ENCODE peak calls at places on chromosomes 13 and 19, in five cellular contexts. F is foreskin fibroblast, U is coronary artery, S is fibroblast of lung, T is tibial artery. C is an unnamed sample.

GRCh38 chr19:29881386-29881785 is 60.7 kb upstream of the URI1 start:
- DNase-seq in S (no peak), F (peak), U (no peak), T (no peak), C (no peak)

GRCh38 chr13:101179021-101179420 is 237.3 kb downstream of the NALCN start:
- DNase-seq in F (no peak), T (no peak), S (no peak), U (no peak), C (no peak)

GRCh38 chr19:41839211-41839610 is 5.3 kb downstream of the LYPD4 start:
- DNase-seq in S (no peak), U (no peak), F (no peak), T (no peak), C (no peak)

GRCh38 chr19:39926170-39926755 is 8.2 kb downstream of the FCGBP start:
- DNase-seq in F (no peak), S (no peak), T (no peak), U (no peak), C (no peak)

GRCh38 chr13:110113284-110113764 is 193.6 kb downstream of the COL4A1 start:
- DNase-seq in U (peak), S (no peak), T (no peak), F (peak), C (no peak)

GRCh38 chr13:32246468-32246867 is 68.7 kb downstream of the ZAR1L start:
- DNase-seq in U (no peak), S (peak), F (peak), T (peak), C (peak)

GRCh38 chr19:13995017-13995728 is 10.9 kb downstream of the RFX1 start:
- DNase-seq in F (peak), T (peak), U (no peak), S (peak), C (peak)

GRCh38 chr13:45055902-45056648 is 64.2 kb upstream of the GTF2F2 start:
- DNase-seq in U (no peak), F (peak), T (no peak), S (peak), C (peak)

GRCh38 chr19:29537601-29538000 is 11.8 kb downstream of the VSTM2B start:
- DNase-seq in U (no peak), F (no peak), S (no peak), T (peak), C (no peak)

GRCh38 chr19:9860407-9860806 is 25.3 kb downstream of the PIN1 start:
- DNase-seq in U (no peak), F (no peak), T (no peak), S (no peak), C (no peak)

GRCh38 chr19:41784337-41785239 is 11.8 kb upstream of the CEACAM3 start:
- DNase-seq in S (no peak), U (no peak), T (no peak), F (no peak), C (no peak)

GRCh38 chr13:105116966-105117365 is 1418.5 kb downstream of the EFNB2 start:
- DNase-seq in F (no peak), S (no peak), U (no peak), T (no peak), C (no peak)

GRCh38 chr13:29830000-29830399 is 20.4 kb downstream of the UBL3 start:
- DNase-seq in S (no peak), F (no peak), U (no peak), T (no peak), C (no peak)
- TF ChIP-seq CTCF in S (no peak), F (no peak), U (no peak), T (no peak), C (no peak)

GRCh38 chr13:99660101-99660500 is 158.8 kb downstream of the TM9SF2 start:
- DNase-seq in T (no peak), U (no peak), S (no peak), F (no peak), C (no peak)
- TF ChIP-seq CTCF in T (no peak), U (no peak), S (no peak), F (no peak), C (no peak)

GRCh38 chr13:95564091-95564490 is 11.6 kb downstream of the CLDN10 start:
- DNase-seq in T (no peak), S (peak), F (peak), U (no peak), C (no peak)
- TF ChIP-seq CTCF in T (no peak), S (no peak), F (no peak), U (no peak), C (no peak)

DNA sequence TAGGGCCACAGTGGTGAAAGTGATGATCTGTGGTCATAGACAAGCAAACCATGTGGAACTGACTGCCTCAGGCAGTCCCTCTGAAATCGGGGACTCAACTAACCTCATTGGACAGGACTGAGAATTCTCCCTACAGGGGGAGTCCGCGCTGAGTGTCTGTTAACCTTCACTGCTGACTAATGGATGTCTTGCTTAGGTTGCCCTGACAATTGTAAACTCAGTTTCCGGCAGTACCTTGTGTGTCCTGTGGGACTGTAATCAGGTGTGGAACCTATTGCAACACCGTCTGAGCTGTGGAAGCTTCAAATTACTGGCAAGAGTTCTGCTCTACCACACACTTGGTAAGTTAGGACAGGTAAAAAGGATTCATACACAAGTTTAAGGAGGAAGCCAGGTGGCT is 21.8 kb downstream of the ZNF77 start:
- DNase-seq in U (peak), S (no peak), T (no peak), F (peak), C (no peak)
- TF ChIP-seq CTCF in U (no peak), S (no peak), T (no peak), F (no peak), C (no peak)

DNA sequence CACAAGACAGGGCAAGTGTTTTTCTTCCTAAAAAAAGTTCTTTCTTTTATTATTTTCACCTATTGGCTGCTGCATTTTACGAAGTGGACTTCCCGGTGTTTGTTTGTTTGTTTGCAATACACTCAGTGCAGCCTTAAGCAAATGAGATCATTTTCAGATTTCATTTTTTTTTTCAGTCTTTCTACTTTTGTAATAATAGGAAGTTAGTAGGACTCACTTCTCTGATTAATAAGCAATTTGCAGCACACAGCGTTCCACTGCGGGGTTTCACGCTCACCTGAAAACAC is 128.3 kb downstream of the STK24 start:
- DNase-seq in F (no peak), S (no peak), T (no peak), U (no peak), C (no peak)
- TF ChIP-seq CTCF in F (no peak), S (no peak), T (no peak), U (no peak), C (no peak)

GRCh38 chr19:35549174-35549788 is 3.9 kb downstream of the TMEM147 start:
- DNase-seq in F (peak), T (no peak), U (no peak), S (peak), C (peak)
- TF ChIP-seq CTCF in F (peak), T (peak), U (peak), S (peak), C (peak)

GRCh38 chr19:46892252-46893179 is 31.7 kb downstream of the ARHGAP35 start:
- DNase-seq in T (no peak), S (no peak), U (no peak), F (no peak), C (no peak)

GRCh38 chr19:46887240-46887782 is 26.5 kb downstream of the ARHGAP35 start:
- DNase-seq in T (no peak), U (no peak), F (no peak), S (no peak), C (no peak)

GRCh38 chr19:46885411-46885810 is 24.6 kb downstream of the ARHGAP35 start:
- DNase-seq in F (no peak), U (no peak), T (no peak), S (no peak), C (no peak)

GRCh38 chr19:46886546-46887239 is 25.9 kb downstream of the ARHGAP35 start:
- DNase-seq in S (no peak), F (no peak), U (no peak), T (no peak), C (no peak)

DNA sequence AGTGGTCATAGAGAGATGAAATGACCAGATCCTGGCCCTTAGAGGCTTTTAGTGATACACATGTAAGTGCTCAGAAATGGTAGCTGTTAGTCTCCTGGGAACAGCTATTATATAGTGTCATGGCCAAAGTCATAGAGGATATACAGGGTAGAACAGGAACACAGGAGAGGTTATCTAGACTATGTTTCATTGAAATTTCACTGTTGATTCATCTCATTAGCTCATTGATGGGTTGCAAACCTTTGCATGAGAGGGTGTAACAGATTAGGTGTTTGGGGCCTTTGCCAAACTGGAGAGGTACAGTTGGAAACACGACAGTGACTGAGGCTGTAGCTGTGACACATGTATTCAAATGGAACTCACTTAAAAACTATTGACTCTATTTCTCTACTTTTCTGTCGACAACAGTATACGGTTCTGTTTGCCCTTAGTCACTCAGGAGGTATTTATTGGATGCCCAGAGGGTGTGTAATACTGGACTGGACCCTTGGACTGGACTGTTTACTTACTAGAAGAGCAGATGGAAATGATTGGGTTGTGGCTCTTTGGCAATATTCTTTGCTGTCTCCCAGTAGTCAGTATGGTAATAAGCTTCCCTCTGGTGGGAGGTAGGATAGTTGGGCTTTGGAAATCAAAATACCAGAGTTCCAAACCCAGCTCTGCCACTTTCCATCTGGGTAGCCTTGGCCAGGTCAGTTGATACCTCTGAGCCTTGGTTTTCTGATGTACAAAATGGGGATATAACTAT is 29.8 kb downstream of the ARHGAP35 start:
- DNase-seq in S (peak), T (no peak), F (peak), U (no peak), C (peak)
- TF ChIP-seq CTCF in S (no peak), T (no peak), F (peak), U (no peak), C (peak)

DNA sequence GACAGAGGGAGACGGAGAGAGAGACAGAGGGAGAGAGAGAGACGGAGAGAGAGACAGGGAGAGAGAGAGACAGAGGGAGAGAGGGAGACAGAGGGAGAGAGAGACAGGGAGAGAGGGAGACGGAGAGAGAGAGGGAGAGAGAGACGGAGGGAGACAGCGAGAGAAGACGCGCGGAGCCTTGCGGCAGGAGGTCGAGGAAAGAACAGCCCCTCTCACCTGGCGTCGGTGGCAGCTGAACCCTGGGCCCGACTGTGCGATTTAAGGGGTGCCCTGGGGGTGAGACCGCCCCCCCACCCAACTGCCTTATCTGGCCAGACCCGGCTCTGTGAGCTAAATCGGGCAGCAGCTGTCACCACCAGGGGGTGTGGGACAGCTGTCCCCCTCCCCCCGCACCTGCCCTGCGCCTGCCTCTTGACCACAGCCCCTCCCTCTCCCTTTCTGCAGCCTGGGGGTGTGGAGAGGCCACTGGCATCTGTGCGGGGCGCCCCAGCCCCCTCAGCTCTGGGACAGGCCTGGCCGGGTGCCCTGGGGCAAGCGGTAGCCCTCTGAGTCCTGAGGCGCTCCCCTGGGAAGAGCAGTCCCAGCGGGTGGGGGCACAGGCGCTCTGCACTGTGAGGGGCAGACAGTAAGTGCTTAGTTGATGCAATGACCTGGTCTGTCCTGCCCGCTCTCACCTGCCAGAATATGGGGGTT is 10.8 kb downstream of the JOSD2 start:
- DNase-seq in S (no peak), F (no peak), T (no peak), U (no peak), C (no peak)
- TF ChIP-seq CTCF in S (no peak), F (no peak), T (no peak), U (no peak), C (peak)